ENCODE peak calls at places on chromosomes 6 and 20, in five cellular contexts. B is A549, P is right lobe of liver, R is prostate gland, S is suprapubic skin. Z is an unnamed sample.

GRCh38 chr20:10466325-10466724 is 31.2 kb downstream of the SLX4IP start:
- DNase-seq in S (no peak), R (no peak), B (no peak), P (no peak), Z (no peak)

GRCh38 chr6:112018619-112019416 is 35.1 kb upstream of the CCN6 start:
- DNase-seq in B (no peak), R (peak), S (peak), P (peak), Z (no peak)

GRCh38 chr6:48085131-48085741 is 25.8 kb downstream of the PTCHD4 start:
- DNase-seq in R (no peak), S (no peak), P (no peak), B (no peak), Z (no peak)

GRCh38 chr20:40532103-40532502 is 156.9 kb downstream of the MAFB start:
- DNase-seq in R (no peak), S (no peak), B (peak), P (no peak), Z (peak)

GRCh38 chr6:363909-364308 is 27.6 kb upstream of the IRF4 start:
- DNase-seq in P (no peak), B (peak), S (no peak), R (no peak), Z (no peak)

GRCh38 chr6:135458051-135458450 is 39.5 kb downstream of the AHI1 start:
- DNase-seq in B (no peak), P (no peak), R (no peak), S (peak), Z (no peak)

GRCh38 chr6:1136415-1136774 is 175.5 kb upstream of the FOXQ1 start:
- DNase-seq in S (peak), R (peak), B (no peak), P (peak), Z (no peak)

GRCh38 chr6:81051952-81052351 is 700.5 kb downstream of the TENT5A start:
- DNase-seq in R (no peak), B (no peak), S (no peak), P (no peak), Z (no peak)

GRCh38 chr6:78251930-78252329 is 599.1 kb downstream of the MEI4 start:
- DNase-seq in P (no peak), B (no peak), R (no peak), S (no peak), Z (no peak)

GRCh38 chr6:82775361-82775760 is 290.3 kb downstream of the UBE3D start:
- DNase-seq in S (no peak), R (no peak), P (no peak), B (no peak), Z (no peak)

GRCh38 chr6:20746805-20747204 is 212.5 kb downstream of the CDKAL1 start:
- DNase-seq in P (no peak), B (no peak), R (no peak), S (no peak), Z (no peak)

GRCh38 chr6:45432944-45433343 is 55.2 kb upstream of the SUPT3H start:
- DNase-seq in B (no peak), R (no peak), P (no peak), S (no peak), Z (no peak)

GRCh38 chr6:31771992-31772358 is 5.2 kb downstream of the VWA7 start:
- DNase-seq in B (no peak), P (no peak), S (no peak), R (no peak), Z (peak)

GRCh38 chr20:44637490-44638372 is 13.8 kb downstream of the ADA start:
- DNase-seq in R (no peak), S (peak), B (no peak), P (no peak), Z (no peak)

GRCh38 chr20:47607208-47607613 is 105.5 kb downstream of the NCOA3 start:
- DNase-seq in B (no peak), P (no peak), S (no peak), R (no peak), Z (peak)

GRCh38 chr6:148200302-148200701 is 142.3 kb upstream of the SASH1 start:
- DNase-seq in B (no peak), P (no peak), S (no peak), R (no peak), Z (no peak)

GRCh38 chr6:93964296-93964695 is 544.9 kb upstream of the EPHA7 start:
- DNase-seq in R (no peak), B (no peak), P (no peak), S (no peak), Z (no peak)

GRCh38 chr20:41136336-41136694 is 1.0 kb upstream of the PLCG1 start:
- DNase-seq in P (no peak), R (no peak), B (no peak), S (no peak), Z (no peak)

GRCh38 chr6:47520282-47520681 is 42.7 kb downstream of the CD2AP start:
- DNase-seq in P (no peak), B (no peak), R (no peak), S (no peak), Z (peak)

GRCh38 chr20:31566658-31567379 is 38.3 kb upstream of the ID1 start:
- DNase-seq in S (no peak), P (no peak), B (no peak), R (no peak), Z (no peak)

GRCh38 chr6:3630258-3630828 is 121.2 kb downstream of the PXDC1 start:
- DNase-seq in S (no peak), P (no peak), B (no peak), R (no peak), Z (no peak)

GRCh38 chr6:105882071-105882803 is 203.9 kb upstream of the PRDM1 start:
- DNase-seq in S (no peak), P (no peak), B (no peak), R (no peak), Z (no peak)

GRCh38 chr6:3517350-3517749 is 60.5 kb upstream of the SLC22A23 start:
- DNase-seq in R (no peak), B (peak), S (no peak), P (no peak), Z (no peak)

GRCh38 chr6:125947581-125947980 is 9.0 kb upstream of the HINT3 start:
- DNase-seq in B (peak), S (no peak), R (no peak), P (no peak), Z (peak)

GRCh38 chr6:109356237-109356636 is 26.0 kb downstream of the CD164 start:
- DNase-seq in R (no peak), B (no peak), S (no peak), P (no peak), Z (no peak)

GRCh38 chr6:111602481-111603404 is 2.9 kb downstream of the TRAF3IP2 start:
- DNase-seq in P (no peak), R (no peak), S (no peak), B (no peak), Z (no peak)

GRCh38 chr20:5821627-5822215 is 71.5 kb downstream of the SHLD1 start:
- DNase-seq in R (no peak), S (no peak), B (no peak), P (no peak), Z (peak)

GRCh38 chr6:7200598-7201443 is 93.1 kb downstream of the RREB1 start:
- DNase-seq in P (peak), R (peak), S (no peak), B (no peak), Z (peak)

GRCh38 chr6:90403489-90404381 is 107.1 kb upstream of the BACH2 start:
- DNase-seq in P (no peak), R (no peak), S (no peak), B (no peak), Z (peak)

GRCh38 chr20:22402990-22403859 is 181.1 kb downstream of the FOXA2 start:
- DNase-seq in P (no peak), B (peak), R (no peak), S (no peak), Z (no peak)

GRCh38 chr6:150403458-150404245 is 34.8 kb downstream of the IYD start:
- DNase-seq in R (peak), S (no peak), P (no peak), B (peak), Z (no peak)

GRCh38 chr6:1391692-1392309 is 2.4 kb downstream of the FOXF2 start:
- DNase-seq in B (no peak), P (no peak), S (no peak), R (no peak), Z (no peak)

GRCh38 chr20:22339091-22339881 is 245.1 kb downstream of the FOXA2 start:
- DNase-seq in S (no peak), B (peak), P (no peak), R (peak), Z (peak)

GRCh38 chr6:134436281-134436815 is 118.4 kb upstream of the SGK1 start:
- DNase-seq in S (peak), R (no peak), P (no peak), B (peak), Z (peak)

GRCh38 chr20:59006167-59006863 is 739 bp downstream of the CTSZ start:
- DNase-seq in P (peak), B (no peak), S (no peak), R (no peak), Z (peak)
- TF ChIP-seq POLR2A in P (no peak), B (no peak), S (no peak), R (no peak), Z (no peak)

GRCh38 chr6:33771342-33772113 is 17.4 kb downstream of the LEMD2 start:
- DNase-seq in S (peak), P (peak), B (peak), R (peak), Z (peak)
- TF ChIP-seq POLR2A in S (no peak), P (no peak), B (no peak), R (peak), Z (no peak)

GRCh38 chr20:2459981-2460751 is 10.4 kb downstream of the SNRPB start:
- DNase-seq in B (no peak), R (no peak), S (no peak), P (no peak), Z (no peak)
- TF ChIP-seq POLR2A in B (no peak), R (no peak), S (no peak), P (no peak), Z (peak)

GRCh38 chr6:26520088-26520839 is 17.9 kb upstream of the HMGN4 start:
- DNase-seq in P (no peak), B (no peak), R (no peak), S (peak), Z (no peak)
- TF ChIP-seq POLR2A in P (no peak), B (no peak), R (no peak), S (no peak), Z (no peak)

Z was measured in erythroblast.